ENCODE peak calls at places on chromosomes 13 and 19, in nine cellular contexts. One of them, this sample, is unnamed.

GRCh38 chr19:40862785-40863184 is 12.5 kb upstream of the CYP2A6 start:
- DNase-seq in colonic mucosa: no peak
- DNase-seq in AG04450: no peak
- DNase-seq in cardiac fibroblast: no peak
- DNase-seq in upper lobe of right lung: no peak
- DNase-seq in fibroblast of mammary gland: peak; percentile 40
- DNase-seq in right lobe of liver: no peak
- DNase-seq in Peyer's patch: no peak
- DNase-seq in GM12865: no peak
- DNase-seq in this sample: peak; percentile 87

GRCh38 chr19:17402982-17403855 is 2.2 kb downstream of the BST2 start:
- DNase-seq in colonic mucosa: no peak
- DNase-seq in AG04450: no peak
- DNase-seq in cardiac fibroblast: no peak
- DNase-seq in upper lobe of right lung: no peak
- DNase-seq in fibroblast of mammary gland: no peak
- DNase-seq in right lobe of liver: peak; percentile 59
- DNase-seq in Peyer's patch: no peak
- DNase-seq in GM12865: peak; percentile 64
- DNase-seq in this sample: no peak

GRCh38 chr19:28293685-28294084 is 919.3 kb downstream of the UQCRFS1 start:
- DNase-seq in colonic mucosa: no peak
- DNase-seq in AG04450: no peak
- DNase-seq in cardiac fibroblast: no peak
- DNase-seq in upper lobe of right lung: no peak
- DNase-seq in fibroblast of mammary gland: no peak
- DNase-seq in right lobe of liver: no peak
- DNase-seq in Peyer's patch: no peak
- DNase-seq in GM12865: no peak
- DNase-seq in this sample: no peak

GRCh38 chr13:97726664-97727235 is 226.7 kb upstream of the IPO5 start:
- DNase-seq in colonic mucosa: no peak
- DNase-seq in AG04450: no peak
- DNase-seq in cardiac fibroblast: peak; percentile 58
- DNase-seq in upper lobe of right lung: no peak
- DNase-seq in fibroblast of mammary gland: peak; percentile 75
- DNase-seq in right lobe of liver: no peak
- DNase-seq in Peyer's patch: no peak
- DNase-seq in GM12865: no peak
- DNase-seq in this sample: no peak

GRCh38 chr13:33340631-33341030 is 55.1 kb upstream of the STARD13 start:
- DNase-seq in colonic mucosa: no peak
- DNase-seq in AG04450: no peak
- DNase-seq in cardiac fibroblast: peak; percentile 66
- DNase-seq in upper lobe of right lung: no peak
- DNase-seq in fibroblast of mammary gland: peak; percentile 63
- DNase-seq in right lobe of liver: no peak
- DNase-seq in Peyer's patch: no peak
- DNase-seq in GM12865: no peak
- DNase-seq in this sample: peak; percentile 60

GRCh38 chr19:48608798-48609263 is 2.3 kb downstream of the SPACA4 start:
- DNase-seq in colonic mucosa: peak; percentile 60
- DNase-seq in AG04450: no peak
- DNase-seq in cardiac fibroblast: peak; percentile 63
- DNase-seq in upper lobe of right lung: no peak
- DNase-seq in fibroblast of mammary gland: peak; percentile 48
- DNase-seq in right lobe of liver: no peak
- DNase-seq in Peyer's patch: peak; percentile 84
- DNase-seq in GM12865: peak; percentile 79
- DNase-seq in this sample: peak; percentile 43

GRCh38 chr19:35623327-35624010 is 5.4 kb upstream of the RBM42 start:
- DNase-seq in colonic mucosa: no peak
- DNase-seq in AG04450: no peak
- DNase-seq in cardiac fibroblast: no peak
- DNase-seq in upper lobe of right lung: no peak
- DNase-seq in fibroblast of mammary gland: no peak
- DNase-seq in right lobe of liver: no peak
- DNase-seq in Peyer's patch: no peak
- DNase-seq in GM12865: no peak
- DNase-seq in this sample: no peak

GRCh38 chr19:42601811-42602443 is 7.2 kb upstream of the CEACAM8 start:
- DNase-seq in colonic mucosa: no peak
- DNase-seq in AG04450: no peak
- DNase-seq in cardiac fibroblast: peak; percentile 50
- DNase-seq in upper lobe of right lung: no peak
- DNase-seq in fibroblast of mammary gland: peak; percentile 25
- DNase-seq in right lobe of liver: no peak
- DNase-seq in Peyer's patch: no peak
- DNase-seq in GM12865: peak; percentile 25
- DNase-seq in this sample: peak; percentile 17

GRCh38 chr13:41631296-41631965 is 174.1 kb downstream of the RGCC start:
- DNase-seq in colonic mucosa: no peak
- DNase-seq in AG04450: no peak
- DNase-seq in cardiac fibroblast: no peak
- DNase-seq in upper lobe of right lung: no peak
- DNase-seq in fibroblast of mammary gland: peak; percentile 56
- DNase-seq in right lobe of liver: no peak
- DNase-seq in Peyer's patch: no peak
- DNase-seq in GM12865: no peak
- DNase-seq in this sample: peak; percentile 25

GRCh38 chr19:33310606-33311325 is 8.4 kb upstream of the CEBPA start:
- DNase-seq in colonic mucosa: peak; percentile 71
- DNase-seq in AG04450: no peak
- DNase-seq in cardiac fibroblast: no peak
- DNase-seq in upper lobe of right lung: peak; percentile 77
- DNase-seq in fibroblast of mammary gland: no peak
- DNase-seq in right lobe of liver: no peak
- DNase-seq in Peyer's patch: peak; percentile 74
- DNase-seq in GM12865: no peak
- DNase-seq in this sample: no peak

GRCh38 chr19:48810151-48810550 is 678 bp downstream of the BCAT2 start:
- DNase-seq in colonic mucosa: no peak
- DNase-seq in AG04450: no peak
- DNase-seq in cardiac fibroblast: no peak
- DNase-seq in upper lobe of right lung: no peak
- DNase-seq in fibroblast of mammary gland: no peak
- DNase-seq in right lobe of liver: no peak
- DNase-seq in Peyer's patch: no peak
- DNase-seq in GM12865: no peak
- DNase-seq in this sample: no peak

GRCh38 chr19:39372047-39372802 is 18.7 kb downstream of the PAF1 start:
- DNase-seq in colonic mucosa: peak; percentile 64
- DNase-seq in AG04450: peak; percentile 79
- DNase-seq in cardiac fibroblast: peak; percentile 91
- DNase-seq in upper lobe of right lung: peak; percentile 74
- DNase-seq in fibroblast of mammary gland: peak; percentile 95
- DNase-seq in right lobe of liver: no peak
- DNase-seq in Peyer's patch: peak; percentile 72
- DNase-seq in GM12865: no peak
- DNase-seq in this sample: peak; percentile 99

GRCh38 chr19:38134538-38135149 is 89.4 kb downstream of the DPF1 start:
- DNase-seq in colonic mucosa: peak; percentile 40
- DNase-seq in AG04450: no peak
- DNase-seq in cardiac fibroblast: peak; percentile 72
- DNase-seq in upper lobe of right lung: no peak
- DNase-seq in fibroblast of mammary gland: peak; percentile 59
- DNase-seq in right lobe of liver: no peak
- DNase-seq in Peyer's patch: peak; percentile 55
- DNase-seq in GM12865: peak; percentile 63
- DNase-seq in this sample: peak; percentile 30

GRCh38 chr19:17817668-17818363 is 3.5 kb downstream of the INSL3 start:
- DNase-seq in colonic mucosa: no peak
- DNase-seq in AG04450: no peak
- DNase-seq in cardiac fibroblast: no peak
- DNase-seq in upper lobe of right lung: no peak
- DNase-seq in fibroblast of mammary gland: no peak
- DNase-seq in right lobe of liver: no peak
- DNase-seq in Peyer's patch: no peak
- DNase-seq in GM12865: no peak
- DNase-seq in this sample: no peak

GRCh38 chr19:43534811-43535761 is 2.1 kb downstream of the ZNF575 start:
- DNase-seq in colonic mucosa: peak; percentile 59
- DNase-seq in AG04450: no peak
- DNase-seq in cardiac fibroblast: peak; percentile 64
- DNase-seq in upper lobe of right lung: peak; percentile 76
- DNase-seq in fibroblast of mammary gland: peak; percentile 60
- DNase-seq in right lobe of liver: peak; percentile 70
- DNase-seq in Peyer's patch: peak; percentile 73
- DNase-seq in GM12865: peak; percentile 35
- DNase-seq in this sample: peak; percentile 52

GRCh38 chr13:65540064-65540635 is 1690.0 kb downstream of the PCDH9 start:
- DNase-seq in colonic mucosa: no peak
- DNase-seq in AG04450: no peak
- DNase-seq in cardiac fibroblast: peak; percentile 5
- DNase-seq in upper lobe of right lung: no peak
- DNase-seq in fibroblast of mammary gland: peak; percentile 78
- DNase-seq in right lobe of liver: no peak
- DNase-seq in Peyer's patch: no peak
- DNase-seq in GM12865: no peak
- DNase-seq in this sample: peak; percentile 3

GRCh38 chr19:28710278-28710677 is 502.7 kb downstream of the UQCRFS1 start:
- DNase-seq in colonic mucosa: no peak
- DNase-seq in AG04450: peak; percentile 20
- DNase-seq in cardiac fibroblast: peak; percentile 84
- DNase-seq in upper lobe of right lung: no peak
- DNase-seq in fibroblast of mammary gland: peak; percentile 76
- DNase-seq in right lobe of liver: no peak
- DNase-seq in Peyer's patch: no peak
- DNase-seq in GM12865: peak; percentile 65
- DNase-seq in this sample: peak; percentile 74

GRCh38 chr19:38878575-38879399 is 712 bp upstream of the RINL start:
- DNase-seq in colonic mucosa: no peak
- DNase-seq in AG04450: no peak
- DNase-seq in cardiac fibroblast: no peak
- DNase-seq in upper lobe of right lung: no peak
- DNase-seq in fibroblast of mammary gland: no peak
- DNase-seq in right lobe of liver: no peak
- DNase-seq in Peyer's patch: no peak
- DNase-seq in GM12865: no peak
- DNase-seq in this sample: no peak

DNA sequence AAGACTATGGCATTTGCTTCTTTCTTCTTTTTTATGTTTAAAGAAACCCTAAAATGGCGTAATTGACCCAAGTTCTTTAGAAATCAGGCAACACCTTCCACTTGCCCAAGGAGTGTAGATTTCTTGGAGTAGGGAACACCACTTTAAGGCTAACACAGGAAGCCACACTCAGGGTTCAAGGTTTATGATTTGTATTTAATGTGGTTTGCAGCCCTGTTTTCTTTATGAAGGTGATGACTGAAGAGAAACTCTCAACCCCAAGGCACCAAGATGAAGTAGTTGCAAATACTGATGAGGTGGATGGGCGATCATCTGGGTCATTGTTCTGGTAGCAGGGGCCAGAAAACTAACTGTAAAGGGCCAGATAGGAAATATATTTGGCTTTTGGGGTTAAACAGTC is 101.1 kb downstream of the DLEU7 start:
- DNase-seq in colonic mucosa: no peak
- DNase-seq in AG04450: no peak
- DNase-seq in cardiac fibroblast: no peak
- DNase-seq in upper lobe of right lung: no peak
- DNase-seq in fibroblast of mammary gland: no peak
- DNase-seq in right lobe of liver: no peak
- DNase-seq in Peyer's patch: no peak
- DNase-seq in GM12865: no peak
- DNase-seq in this sample: no peak
- H3K4me3 ChIP-seq in colonic mucosa: no peak overlapping the region
- H3K4me3 ChIP-seq in AG04450: no peak overlapping the region
- H3K4me3 ChIP-seq in cardiac fibroblast: no peak overlapping the region
- H3K4me3 ChIP-seq in upper lobe of right lung: no peak overlapping the region
- H3K4me3 ChIP-seq in fibroblast of mammary gland: no peak overlapping the region
- H3K4me3 ChIP-seq in right lobe of liver: no peak overlapping the region
- H3K4me3 ChIP-seq in Peyer's patch: no peak overlapping the region
- H3K4me3 ChIP-seq in GM12865: no peak overlapping the region
- H3K4me3 ChIP-seq in this sample: no peak overlapping the region

GRCh38 chr19:15251749-15252397 is 19.6 kb upstream of the EPHX3 start:
- DNase-seq in colonic mucosa: peak; percentile 56
- DNase-seq in AG04450: peak; percentile 90
- DNase-seq in cardiac fibroblast: peak; percentile 95
- DNase-seq in upper lobe of right lung: no peak
- DNase-seq in fibroblast of mammary gland: peak; percentile 98
- DNase-seq in right lobe of liver: no peak
- DNase-seq in Peyer's patch: peak; percentile 63
- DNase-seq in GM12865: no peak
- DNase-seq in this sample: peak; percentile 98
- TF ChIP-seq CTCF in colonic mucosa: no peak
- TF ChIP-seq CTCF in AG04450: peak; percentile 64
- TF ChIP-seq CTCF in cardiac fibroblast: peak; percentile 76
- TF ChIP-seq CTCF in upper lobe of right lung: peak; percentile 45
- TF ChIP-seq CTCF in fibroblast of mammary gland: peak; percentile 70
- TF ChIP-seq CTCF in right lobe of liver: peak; percentile 17
- TF ChIP-seq CTCF in Peyer's patch: no peak
- TF ChIP-seq CTCF in GM12865: no peak
- TF ChIP-seq CTCF in this sample: peak; percentile 70

GRCh38 chr19:10962863-10963262 is 2.0 kb downstream of the SMARCA4 start:
- DNase-seq in colonic mucosa: no peak
- DNase-seq in AG04450: no peak
- DNase-seq in cardiac fibroblast: no peak
- DNase-seq in upper lobe of right lung: no peak
- DNase-seq in fibroblast of mammary gland: no peak
- DNase-seq in right lobe of liver: no peak
- DNase-seq in Peyer's patch: no peak
- DNase-seq in GM12865: peak; percentile 32
- DNase-seq in this sample: no peak
- H3K4me3 ChIP-seq in colonic mucosa: no peak overlapping the region
- H3K4me3 ChIP-seq in AG04450: peak overlapping the region; percentile 41
- H3K4me3 ChIP-seq in cardiac fibroblast: no peak overlapping the region
- H3K4me3 ChIP-seq in upper lobe of right lung: no peak overlapping the region
- H3K4me3 ChIP-seq in fibroblast of mammary gland: no peak overlapping the region
- H3K4me3 ChIP-seq in right lobe of liver: no peak overlapping the region
- H3K4me3 ChIP-seq in Peyer's patch: no peak overlapping the region
- H3K4me3 ChIP-seq in GM12865: peak overlapping the region; percentile 81
- H3K4me3 ChIP-seq in this sample: no peak overlapping the region

GRCh38 chr19:46453661-46454060 is 17.7 kb downstream of the PNMA8A start:
- DNase-seq in colonic mucosa: no peak
- DNase-seq in AG04450: no peak
- DNase-seq in cardiac fibroblast: no peak
- DNase-seq in upper lobe of right lung: peak; percentile 6
- DNase-seq in fibroblast of mammary gland: no peak
- DNase-seq in right lobe of liver: no peak
- DNase-seq in Peyer's patch: no peak
- DNase-seq in GM12865: no peak
- DNase-seq in this sample: no peak
- TF ChIP-seq CTCF in colonic mucosa: no peak
- TF ChIP-seq CTCF in AG04450: no peak
- TF ChIP-seq CTCF in cardiac fibroblast: no peak
- TF ChIP-seq CTCF in upper lobe of right lung: no peak
- TF ChIP-seq CTCF in fibroblast of mammary gland: no peak
- TF ChIP-seq CTCF in right lobe of liver: no peak
- TF ChIP-seq CTCF in Peyer's patch: no peak
- TF ChIP-seq CTCF in GM12865: no peak
- TF ChIP-seq CTCF in this sample: no peak

This sample was measured in AG10803.